ENCODE peak calls at places on chromosomes 11 and 22, in nine cellular contexts. E is activated T-helper 9 cell treated with anti-CD3 and anti-CD28 coated beads, Interleukin-2, amount 50 U/mL, for 16 hours; X is OCI-LY7; V is naive thymus-derived CD8-positive, alpha-beta T cell; T is ACHN; Q is effector memory CD8-positive, alpha-beta T cell; N is stimulated activated CD8-positive, alpha-beta memory T cell treated with anti-CD3 and anti-CD28 coated beads, Interleukin-4, amount 100 ng/mL, for 1 hour; A is H9; R is fibroblast of the aortic adventitia. Z is an unnamed sample.

GRCh38 chr11:102268985-102269470 is 48.3 kb upstream of the BIRC3 start:
- DNase-seq in E (no peak), X (no peak), V (no peak), T (no peak), Q (no peak), N (no peak), A (peak; percentile 38), R (no peak), Z (no peak)

GRCh38 chr11:119701591-119702260 is 27.3 kb downstream of the NECTIN1 start:
- DNase-seq in E (no peak), X (no peak), V (no peak), T (no peak), Q (no peak), N (no peak), A (no peak), R (no peak), Z (no peak)

GRCh38 chr11:134372961-134373360 is 39.1 kb downstream of the B3GAT1 start:
- DNase-seq in E (no peak), X (no peak), V (no peak), T (no peak), Q (no peak), N (no peak), A (no peak), R (no peak), Z (no peak)

GRCh38 chr11:102110761-102111010 is 439 bp downstream of the YAP1 start:
- DNase-seq in E (no peak), X (no peak), V (no peak), T (no peak), Q (no peak), N (no peak), A (no peak), R (no peak), Z (no peak)

GRCh38 chr11:26333906-26334305 is 2.0 kb downstream of the ANO3 start:
- DNase-seq in E (no peak), X (no peak), V (no peak), T (no peak), Q (no peak), N (no peak), A (no peak), R (peak; percentile 73), Z (no peak)

GRCh38 chr11:62012451-62013265 is 45.2 kb upstream of the FTH1 start:
- DNase-seq in E (no peak), X (no peak), V (no peak), T (peak; percentile 27), Q (no peak), N (no peak), A (no peak), R (peak; percentile 40), Z (no peak)

GRCh38 chr22:30940655-30941362 is 27.8 kb downstream of the MORC2 start:
- DNase-seq in E (peak; percentile 17), X (no peak), V (peak; percentile 29), T (no peak), Q (no peak), N (no peak), A (no peak), R (no peak), Z (no peak)

GRCh38 chr11:66386171-66387069 is 14.9 kb upstream of the SLC29A2 start:
- DNase-seq in E (peak; percentile 69), X (peak; percentile 91), V (peak; percentile 77), T (peak; percentile 82), Q (peak; percentile 79), N (peak; percentile 66), A (peak; percentile 87), R (peak; percentile 90), Z (peak; percentile 88)

GRCh38 chr11:20056109-20057054 is 103.9 kb downstream of the DBX1 start:
- DNase-seq in E (no peak), X (no peak), V (no peak), T (no peak), Q (no peak), N (no peak), A (no peak), R (peak; percentile 81), Z (no peak)

GRCh38 chr11:123454060-123454651 is 24.1 kb downstream of the GRAMD1B start:
- DNase-seq in E (peak; percentile 51), X (no peak), V (no peak), T (no peak), Q (peak; percentile 30), N (peak; percentile 9), A (no peak), R (peak; percentile 89), Z (peak; percentile 9)

GRCh38 chr22:22520020-22520656 is at the start of gene ZNF280A:
- DNase-seq in E (no peak), X (no peak), V (no peak), T (no peak), Q (no peak), N (no peak), A (peak; percentile 44), R (peak; percentile 19), Z (no peak)

GRCh38 chr11:75443043-75443442 is 10.0 kb upstream of the KLHL35 start:
- DNase-seq in E (no peak), X (no peak), V (no peak), T (no peak), Q (no peak), N (no peak), A (no peak), R (no peak), Z (no peak)

GRCh38 chr11:119369035-119369925 is 12.2 kb downstream of the USP2 start:
- DNase-seq in E (no peak), X (peak; percentile 34), V (no peak), T (no peak), Q (no peak), N (no peak), A (no peak), R (no peak), Z (no peak)